ENCODE peak calls at places on chromosomes 16 and 17, in six cellular contexts. Z is Karpas-422, N is aorta, X is heart left ventricle, S is cardiac muscle cell, B is mammary epithelial cell. H is an unnamed sample.

GRCh38 chr17:74502866-74503265 is 28.4 kb downstream of the CD300LB start:
- DNase-seq in Z (no peak), N (no peak), X (no peak), S (no peak), B (no peak), H (no peak)

GRCh38 chr17:75785016-75785769 is 587 bp downstream of the UNK start:
- DNase-seq in Z (peak; percentile 95), N (peak; percentile 96), X (peak; percentile 94), S (peak; percentile 74), B (peak; percentile 90), H (peak; percentile 86)

GRCh38 chr17:63699638-63700527 is at the start of gene LIMD2:
- DNase-seq in Z (peak; percentile 87), N (peak; percentile 75), X (peak; percentile 70), S (peak; percentile 72), B (no peak), H (peak; percentile 92)

GRCh38 chr16:7233963-7234362 is 98.7 kb upstream of the RBFOX1 start:
- DNase-seq in Z (no peak), N (no peak), X (no peak), S (no peak), B (no peak), H (no peak)

GRCh38 chr17:8290043-8290442 is 1.6 kb downstream of the RANGRF start:
- DNase-seq in Z (no peak), N (no peak), X (no peak), S (no peak), B (no peak), H (no peak)

GRCh38 chr16:51453296-51453695 is 302.2 kb upstream of the SALL1 start:
- DNase-seq in Z (no peak), N (no peak), X (no peak), S (no peak), B (no peak), H (no peak)

GRCh38 chr17:18257747-18258355 is 687 bp downstream of the FLII start:
- DNase-seq in Z (peak; percentile 75), N (peak; percentile 90), X (peak; percentile 82), S (peak; percentile 87), B (peak; percentile 70), H (peak; percentile 24)

GRCh38 chr17:2792541-2793169 is 3.6 kb upstream of the RAP1GAP2 start:
- DNase-seq in Z (no peak), N (no peak), X (no peak), S (no peak), B (no peak), H (peak; percentile 57)

GRCh38 chr17:69577098-69577497 is 162.6 kb downstream of the MAP2K6 start:
- DNase-seq in Z (no peak), N (no peak), X (no peak), S (no peak), B (no peak), H (no peak)

GRCh38 chr17:27747462-27748359 is 52.6 kb downstream of the NOS2 start:
- DNase-seq in Z (no peak), N (no peak), X (no peak), S (no peak), B (no peak), H (no peak)

GRCh38 chr17:18186271-18186982 is 2.8 kb downstream of the ALKBH5 start:
- DNase-seq in Z (no peak), N (no peak), X (peak; percentile 27), S (no peak), B (no peak), H (no peak)

DNA sequence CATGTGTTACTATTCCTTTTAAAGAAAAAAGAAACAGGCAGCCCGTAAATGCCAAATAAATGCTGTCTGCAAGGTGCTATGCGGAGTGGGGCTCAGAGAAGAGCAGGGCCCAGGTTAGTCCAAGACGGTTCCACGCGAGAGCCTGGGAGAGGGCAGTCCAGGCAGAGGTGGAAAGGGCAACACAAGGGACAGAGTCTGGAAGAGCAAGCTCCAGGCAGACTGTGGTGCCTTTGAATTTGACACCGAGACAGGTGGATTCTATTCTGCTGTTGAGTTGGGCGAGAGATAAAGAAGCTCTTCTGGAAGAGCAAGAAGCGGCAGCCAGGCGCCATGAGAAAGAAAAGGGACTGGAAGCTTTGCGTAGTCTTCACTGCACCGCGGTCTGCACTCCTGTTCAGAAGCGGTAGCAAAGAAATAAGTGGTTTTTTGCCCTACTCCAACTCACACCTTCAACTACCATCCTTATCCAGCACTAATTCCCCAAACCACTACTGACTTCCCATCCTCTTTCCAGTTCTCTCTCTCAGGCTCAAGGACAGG is 55.5 kb downstream of the CYTH1 start:
- DNase-seq in Z (no peak), N (no peak), X (no peak), S (no peak), B (no peak), H (no peak)
- H3K4me3 ChIP-seq in Z (no peak overlapping the region), N (no peak overlapping the region), X (no peak overlapping the region), S (no peak overlapping the region), B (no peak overlapping the region), H (peak overlapping the region; percentile 35)

DNA sequence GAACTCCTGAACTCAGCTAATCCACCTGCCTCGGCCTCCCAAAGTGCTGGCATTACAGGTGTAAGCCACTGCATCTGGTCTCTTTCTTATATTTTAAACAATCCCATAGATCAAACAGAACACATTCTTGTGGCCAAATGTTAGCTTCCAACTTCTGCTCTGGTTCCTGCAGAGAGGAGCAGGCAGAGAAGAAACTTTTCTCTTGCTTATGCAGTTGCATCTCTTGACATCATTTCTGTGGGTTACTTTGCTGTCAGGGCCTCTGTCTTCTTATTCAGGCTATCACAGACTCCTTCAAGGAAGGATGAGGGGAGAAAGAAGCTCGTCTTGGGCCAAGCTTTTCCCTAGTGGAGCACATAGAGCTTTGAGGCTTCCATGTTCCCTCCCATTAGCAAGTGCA is 7.8 kb downstream of the HSD17B2 start:
- DNase-seq in Z (no peak), N (no peak), X (no peak), S (no peak), B (no peak), H (no peak)
- H3K4me1 ChIP-seq in Z (no peaks in the 10 kb centered on the region), N (no peaks in the 10 kb centered on the region), X (no peaks in the 10 kb centered on the region), S (no peaks in the 10 kb centered on the region), B (peaks cover 9% of the 10 kb centered on the region), H (no peaks in the 10 kb centered on the region)

DNA sequence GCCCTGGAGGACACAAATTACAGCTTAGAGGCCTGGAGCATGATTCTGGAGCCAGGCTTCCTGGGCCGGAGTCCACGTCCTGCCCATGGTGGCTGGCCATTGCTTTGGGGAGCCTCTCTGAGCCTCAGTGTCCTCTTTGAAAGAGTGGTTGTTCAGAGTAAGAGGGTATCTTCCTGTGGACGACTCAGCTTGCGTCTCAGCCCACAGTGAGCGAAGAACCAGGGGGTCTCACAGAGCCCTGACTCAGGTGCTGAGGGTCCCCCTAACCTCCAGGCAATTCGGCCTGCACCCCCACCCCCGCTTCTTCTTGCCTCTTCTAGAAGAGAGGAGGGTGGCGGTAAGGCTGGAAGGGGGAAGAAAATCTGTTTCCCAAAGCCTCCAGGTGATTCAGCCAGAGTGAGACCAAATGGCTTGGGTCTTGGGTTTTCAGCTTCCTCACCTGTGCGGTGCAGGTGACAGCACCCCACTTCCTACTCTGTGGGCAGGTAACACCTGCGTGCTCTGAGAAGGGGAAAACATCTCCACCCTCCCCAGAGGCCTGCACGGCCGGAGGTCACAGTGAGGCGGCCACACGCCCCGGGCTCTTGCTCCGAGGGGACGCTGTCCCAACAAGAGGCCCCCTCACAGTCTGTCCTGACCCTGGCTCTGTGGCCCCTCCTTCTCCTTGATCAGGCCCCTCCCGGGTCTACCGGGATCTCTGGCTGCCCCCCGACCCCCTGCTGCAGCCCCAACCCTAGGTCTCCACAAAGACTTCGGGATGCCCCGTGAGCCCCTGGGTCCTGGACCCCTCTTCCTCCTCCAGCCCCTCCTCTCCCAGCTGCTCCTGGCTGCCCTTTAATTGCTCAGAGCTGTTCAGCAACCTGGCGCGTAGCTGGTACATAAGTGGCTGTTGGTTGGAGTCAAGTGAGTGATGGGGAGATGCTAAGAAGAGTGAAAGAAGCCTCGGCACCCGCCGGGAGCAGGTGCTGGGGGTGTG is 119.2 kb downstream of the METRNL start:
- DNase-seq in Z (no peak), N (peak; percentile 53), X (no peak), S (no peak), B (no peak), H (peak; percentile 45)
- H3K4me3 ChIP-seq in Z (peak overlapping the region; percentile 48), N (no peak overlapping the region), X (no peak overlapping the region), S (no peak overlapping the region), B (no peak overlapping the region), H (peak overlapping the region; percentile 51)

GRCh38 chr16:14087590-14088154 is 16.6 kb downstream of the MRTFB start:
- DNase-seq in Z (no peak), N (no peak), X (no peak), S (no peak), B (no peak), H (no peak)
- H3K4me1 ChIP-seq in Z (no peaks in the 10 kb centered on the region), N (peaks cover 4% of the 10 kb centered on the region), X (peaks cover 57% of the 10 kb centered on the region), S (peaks cover 7% of the 10 kb centered on the region), B (no peaks in the 10 kb centered on the region), H (no peaks in the 10 kb centered on the region)

GRCh38 chr17:55632236-55632635 is 90.4 kb downstream of the TMEM100 start:
- DNase-seq in Z (no peak), N (no peak), X (no peak), S (no peak), B (peak; percentile 9), H (no peak)

GRCh38 chr17:55634702-55635101 is 88.0 kb downstream of the TMEM100 start:
- DNase-seq in Z (no peak), N (no peak), X (no peak), S (no peak), B (no peak), H (no peak)

GRCh38 chr17:55632893-55633292 is 89.8 kb downstream of the TMEM100 start:
- DNase-seq in Z (no peak), N (no peak), X (no peak), S (no peak), B (peak; percentile 32), H (no peak)

GRCh38 chr17:55639096-55639495 is 83.6 kb downstream of the TMEM100 start:
- DNase-seq in Z (no peak), N (no peak), X (no peak), S (no peak), B (no peak), H (no peak)

DNA sequence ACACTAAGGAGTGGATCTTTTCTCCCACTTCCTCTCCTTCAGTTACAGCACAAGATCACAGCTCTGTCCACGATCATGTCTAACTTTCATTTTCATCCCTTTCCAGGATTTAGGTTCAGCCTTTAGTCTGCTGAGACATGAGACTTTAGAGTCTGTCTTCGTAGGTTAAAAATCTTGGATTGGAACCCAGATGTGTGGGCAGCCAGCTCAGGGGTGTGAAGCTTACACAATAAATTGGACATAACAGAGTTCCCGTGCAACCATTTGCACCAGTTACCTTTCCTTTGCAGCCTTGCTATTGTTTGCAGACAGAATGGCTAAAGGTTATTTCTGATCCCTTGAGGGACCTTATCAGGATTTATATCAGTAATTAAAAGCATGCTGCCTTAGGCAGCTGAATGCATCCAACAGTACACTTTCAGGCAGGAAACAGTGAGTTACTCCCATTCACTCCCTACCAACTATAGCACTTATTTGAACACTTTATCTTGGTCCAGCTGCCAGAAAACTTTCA is 87.4 kb downstream of the TMEM100 start:
- DNase-seq in Z (no peak), N (no peak), X (peak; percentile 18), S (no peak), B (no peak), H (no peak)
- H3K4me3 ChIP-seq in Z (no peak overlapping the region), N (no peak overlapping the region), X (no peak overlapping the region), S (no peak overlapping the region), B (no peak overlapping the region), H (no peak overlapping the region)

DNA sequence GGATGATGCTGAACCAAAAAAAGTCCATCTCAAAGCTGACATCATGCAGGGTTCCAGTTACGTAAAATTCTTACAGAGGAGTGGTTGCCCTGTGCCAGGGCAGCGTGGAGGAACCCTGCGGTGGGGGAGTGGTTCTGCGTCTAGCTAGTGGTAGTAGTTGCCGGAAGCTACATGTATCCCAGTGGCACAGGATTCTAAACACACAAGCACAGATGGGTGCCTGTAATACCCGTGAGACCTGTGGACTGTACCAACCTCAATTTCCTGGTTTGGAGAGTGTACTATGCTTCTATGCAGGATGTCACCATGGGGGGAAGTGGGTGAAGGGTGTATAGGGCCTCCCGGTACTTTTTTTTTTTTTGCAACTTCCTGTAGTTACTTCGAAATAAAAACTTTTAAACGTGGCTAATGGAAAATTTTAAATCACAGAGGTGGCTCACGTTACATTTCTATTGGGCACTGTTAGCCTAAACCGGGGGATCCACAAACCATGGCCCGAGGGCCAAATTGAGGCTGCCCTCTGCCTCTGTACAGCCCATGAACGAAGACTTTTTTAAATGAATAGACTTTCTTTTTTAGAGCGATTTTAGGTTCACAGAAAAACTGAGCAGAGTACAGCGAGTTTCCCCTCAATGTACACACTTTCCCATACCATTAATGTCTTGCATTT is 38.5 kb downstream of the TBC1D16 start:
- DNase-seq in Z (no peak), N (no peak), X (no peak), S (no peak), B (no peak), H (peak; percentile 71)
- H3K4me1 ChIP-seq in Z (peaks cover 10% of the 10 kb centered on the region), N (no peaks in the 10 kb centered on the region), X (peaks cover 25% of the 10 kb centered on the region), S (peaks cover 22% of the 10 kb centered on the region), B (peaks cover 1% of the 10 kb centered on the region), H (peaks cover 50% of the 10 kb centered on the region)

H was measured in CD8-positive, alpha-beta memory T cell.